ENCODE peak calls at places on chromosomes 12 and 14, in six cellular contexts. S, P, I, U, V and T are unnamed samples.

GRCh38 chr12:41142376-41142775 is 45.7 kb upstream of the PDZRN4 start:
- DNase-seq in S (no peak), P (no peak), I (no peak), U (no peak), V (no peak), T (no peak)

GRCh38 chr12:90965204-90965603 is 10.2 kb upstream of the CCER1 start:
- DNase-seq in S (no peak), P (no peak), I (no peak), U (no peak), V (no peak), T (no peak)

GRCh38 chr14:33786091-33786825 is 164.6 kb downstream of the EGLN3 start:
- DNase-seq in S (no peak), P (no peak), I (no peak), U (no peak), V (no peak), T (no peak)

GRCh38 chr14:29529418-29529817 is 398.2 kb downstream of the PRKD1 start:
- DNase-seq in S (peak; percentile 13), P (peak; percentile 10), I (no peak), U (no peak), V (peak; percentile 28), T (peak; percentile 12)

GRCh38 chr12:14108702-14109101 is 127.3 kb upstream of the GRIN2B start:
- DNase-seq in S (no peak), P (no peak), I (no peak), U (no peak), V (no peak), T (no peak)

GRCh38 chr12:118741196-118741595 is 240.1 kb upstream of the SRRM4 start:
- DNase-seq in S (no peak), P (no peak), I (no peak), U (no peak), V (no peak), T (no peak)

GRCh38 chr12:124568431-124569374 is 1.3 kb upstream of the NCOR2 start:
- DNase-seq in S (peak; percentile 94), P (peak; percentile 90), I (peak; percentile 44), U (no peak), V (peak; percentile 97), T (no peak)

GRCh38 chr14:37051680-37052079 is 120.7 kb downstream of the SLC25A21 start:
- DNase-seq in S (no peak), P (no peak), I (peak; percentile 12), U (no peak), V (no peak), T (no peak)

GRCh38 chr12:107131832-107132616 is 38.7 kb upstream of the CRY1 start:
- DNase-seq in S (peak; percentile 68), P (peak; percentile 28), I (no peak), U (peak; percentile 11), V (peak; percentile 64), T (peak; percentile 36)

GRCh38 chr12:9404469-9405260 is 196.5 kb upstream of the PZP start:
- DNase-seq in S (no peak), P (peak; percentile 34), I (no peak), U (no peak), V (no peak), T (no peak)

GRCh38 chr12:20044304-20044703 is 324.0 kb upstream of the PDE3A start:
- DNase-seq in S (no peak), P (no peak), I (no peak), U (no peak), V (no peak), T (no peak)

GRCh38 chr12:46920503-46920902 is 94.7 kb upstream of the SLC38A4 start:
- DNase-seq in S (no peak), P (no peak), I (no peak), U (no peak), V (no peak), T (no peak)

GRCh38 chr12:129212221-129212630 is 358.9 kb downstream of the GLT1D1 start:
- DNase-seq in S (no peak), P (no peak), I (no peak), U (no peak), V (no peak), T (no peak)

GRCh38 chr14:68884031-68885030 is 91.5 kb upstream of the ZFP36L1 start:
- DNase-seq in S (peak; percentile 96), P (no peak), I (no peak), U (no peak), V (peak; percentile 97), T (no peak)

GRCh38 chr12:108218911-108219310 is 89.8 kb downstream of the WSCD2 start:
- DNase-seq in S (no peak), P (no peak), I (no peak), U (no peak), V (no peak), T (no peak)

GRCh38 chr14:34693228-34693939 is 21.0 kb downstream of the CFL2 start:
- DNase-seq in S (no peak), P (no peak), I (peak; percentile 76), U (no peak), V (no peak), T (no peak)

GRCh38 chr14:79596531-79596930 is 614.8 kb downstream of the DIO2 start:
- DNase-seq in S (peak; percentile 88), P (no peak), I (no peak), U (no peak), V (peak; percentile 80), T (no peak)

GRCh38 chr14:50040905-50041465 is 75.4 kb downstream of the VCPKMT start:
- DNase-seq in S (no peak), P (no peak), I (no peak), U (no peak), V (no peak), T (no peak)

GRCh38 chr14:36817071-36817930 is 155.6 kb downstream of the PAX9 start:
- DNase-seq in S (no peak), P (no peak), I (no peak), U (no peak), V (no peak), T (no peak)

GRCh38 chr12:98645572-98646067 is 530 bp downstream of the APAF1 start:
- DNase-seq in S (no peak), P (no peak), I (peak; percentile 21), U (no peak), V (peak; percentile 13), T (no peak)

GRCh38 chr14:77208266-77208978 is 26.8 kb downstream of the TMEM63C start:
- DNase-seq in S (peak; percentile 53), P (no peak), I (peak; percentile 85), U (peak; percentile 91), V (peak; percentile 48), T (peak; percentile 85)

GRCh38 chr14:101229666-101230065 is 326.1 kb upstream of the RTL1 start:
- DNase-seq in S (no peak), P (no peak), I (no peak), U (no peak), V (no peak), T (no peak)

GRCh38 chr12:91289072-91289471 is 106.5 kb upstream of the DCN start:
- DNase-seq in S (no peak), P (no peak), I (no peak), U (no peak), V (no peak), T (no peak)

GRCh38 chr12:97283297-97283696 is 179.3 kb upstream of the RMST start:
- DNase-seq in S (no peak), P (peak; percentile 21), I (peak; percentile 60), U (no peak), V (no peak), T (no peak)

GRCh38 chr12:130830246-130830551 is 8.9 kb downstream of the STX2 start:
- DNase-seq in S (no peak), P (no peak), I (no peak), U (no peak), V (no peak), T (no peak)

GRCh38 chr12:52871291-52871961 is 22.6 kb upstream of the KRT78 start:
- DNase-seq in S (peak; percentile 73), P (no peak), I (no peak), U (no peak), V (peak; percentile 89), T (no peak)

GRCh38 chr12:30570206-30570890 is 125.3 kb downstream of the IPO8 start:
- DNase-seq in S (no peak), P (no peak), I (no peak), U (no peak), V (no peak), T (no peak)

GRCh38 chr12:42695490-42695995 is 106.0 kb upstream of the PRICKLE1 start:
- DNase-seq in S (no peak), P (no peak), I (no peak), U (no peak), V (no peak), T (no peak)

GRCh38 chr12:94621662-94622359 is 28.5 kb downstream of the TMCC3 start:
- DNase-seq in S (peak; percentile 47), P (no peak), I (no peak), U (no peak), V (peak; percentile 80), T (no peak)

DNA sequence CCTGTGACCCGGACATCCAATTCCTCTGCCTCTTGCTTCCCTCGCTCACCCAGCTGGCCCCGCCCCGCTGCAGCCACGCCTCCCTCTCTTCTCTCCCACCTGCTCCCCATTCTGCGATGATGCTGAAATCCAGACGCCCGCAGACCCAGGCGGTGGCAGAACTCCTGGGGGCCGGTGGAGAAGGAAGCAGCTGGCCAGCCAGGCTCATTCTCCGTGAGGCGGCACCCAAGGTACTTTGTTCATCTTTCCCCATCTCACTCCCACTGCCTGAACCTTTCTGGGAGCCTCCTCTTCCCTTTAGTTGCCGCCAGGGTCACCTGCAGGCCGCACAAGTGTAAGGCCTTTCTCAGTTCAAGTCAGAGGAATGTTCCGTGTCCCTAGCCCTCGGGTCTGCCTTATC is 35.7 kb downstream of the FOXN4 start:
- DNase-seq in S (no peak), P (peak; percentile 60), I (peak; percentile 73), U (no peak), V (no peak), T (no peak)
- TF ChIP-seq CTCF in S (no peak), P (no peak), I (no peak), U (no peak), V (no peak), T (no peak)

GRCh38 chr12:112294793-112295192 is 87.4 kb downstream of the HECTD4 start:
- DNase-seq in S (peak; percentile 51), P (peak; percentile 13), I (no peak), U (no peak), V (peak; percentile 34), T (no peak)
- TF ChIP-seq CTCF in S (peak; percentile 43), P (peak; percentile 3), I (no peak), U (no peak), V (peak; percentile 32), T (no peak)

GRCh38 chr12:71663561-71664410 is at the start of the genes THAP2 and ZFC3H1:
- DNase-seq in S (peak; percentile 100), P (peak; percentile 93), I (peak; percentile 91), U (peak; percentile 78), V (peak; percentile 100), T (peak; percentile 76)
- TF ChIP-seq CTCF in S (peak; percentile 43), P (peak; percentile 41), I (no peak), U (peak; percentile 15), V (no peak), T (no peak)

DNA sequence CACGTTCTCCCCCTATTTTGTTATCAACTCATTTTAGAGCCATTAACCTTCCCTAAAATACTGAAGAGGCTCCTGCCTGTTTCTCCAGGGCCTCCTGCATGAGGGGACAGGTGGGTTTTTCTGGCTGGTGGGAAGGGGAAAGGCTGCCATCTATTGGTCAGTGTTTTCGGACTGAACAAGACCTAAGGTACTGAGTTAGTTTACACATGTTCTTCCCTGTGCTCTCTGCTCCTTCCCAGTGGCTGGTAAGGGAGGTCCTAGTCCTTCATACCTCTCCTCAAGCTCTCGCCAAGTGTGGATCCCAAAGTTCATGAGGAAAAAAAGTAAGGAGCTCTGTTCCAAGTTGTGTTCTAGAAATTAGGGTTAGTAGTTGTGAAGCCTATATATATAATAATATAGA is 357.5 kb downstream of the FSCB start:
- DNase-seq in S (no peak), P (peak; percentile 8), I (peak; percentile 75), U (peak; percentile 30), V (no peak), T (peak; percentile 32)
- TF ChIP-seq CTCF in S (no peak), P (peak; percentile 31), I (peak; percentile 53), U (peak; percentile 63), V (no peak), T (peak; percentile 62)

GRCh38 chr12:106032141-106032925 is 106.4 kb downstream of the NUAK1 start:
- DNase-seq in S (peak; percentile 22), P (no peak), I (no peak), U (no peak), V (no peak), T (no peak)
- TF ChIP-seq CTCF in S (peak; percentile 6), P (no peak), I (no peak), U (no peak), V (no peak), T (no peak)